ENCODE peak calls at places on chromosomes 16 and 17, in eight cellular contexts. S is neural crest cell; K is IMR-90; W is activated naive CD4-positive, alpha-beta T cell; O is naive thymus-derived CD8-positive, alpha-beta T cell; V is stimulated activated CD4-positive, alpha-beta T cell treated with anti-CD3 and anti-CD28 coated beads, Interleukin-15, amount 100 ng/mL, for 1 hour; M is aorta; X is effector memory CD8-positive, alpha-beta T cell. C is an unnamed sample.

GRCh38 chr17:31593806-31594205 is 202.3 kb downstream of the RAB11FIP4 start:
- DNase-seq in M (peak), K (peak), O (no peak), X (no peak), S (no peak), V (no peak), W (no peak), C (no peak)

GRCh38 chr17:81533713-81534141 is 5.5 kb downstream of the FSCN2 start:
- DNase-seq in S (no peak), K (no peak), M (no peak), X (no peak), W (no peak), V (no peak), O (no peak), C (no peak)

GRCh38 chr17:67648032-67648761 is 69.5 kb upstream of the NOL11 start:
- DNase-seq in O (no peak), M (no peak), X (no peak), V (no peak), S (no peak), W (no peak), K (no peak), C (no peak)

GRCh38 chr17:15287533-15288267 is 22.6 kb upstream of the PMP22 start:
- DNase-seq in S (no peak), M (no peak), X (no peak), K (peak), O (no peak), V (no peak), W (no peak), C (no peak)

GRCh38 chr17:3935140-3935542 is 18.9 kb upstream of the P2RX1 start:
- DNase-seq in X (no peak), K (peak), S (peak), O (no peak), V (no peak), M (peak), W (no peak), C (peak)

GRCh38 chr17:78276499-78276898 is 45.1 kb downstream of the TMEM235 start:
- DNase-seq in K (no peak), V (no peak), W (no peak), S (no peak), X (no peak), M (no peak), O (no peak), C (no peak)

GRCh38 chr17:82596837-82597672 is 51.2 kb downstream of the WDR45B start:
- DNase-seq in X (no peak), S (no peak), M (no peak), W (no peak), K (no peak), O (no peak), V (no peak), C (no peak)

GRCh38 chr17:50932584-50932901 is 66.4 kb upstream of the TOB1 start:
- DNase-seq in M (no peak), V (no peak), W (no peak), X (no peak), K (no peak), S (no peak), O (no peak), C (no peak)

GRCh38 chr17:41308251-41308917 is 725 bp downstream of the KRTAP16-1 start:
- DNase-seq in K (no peak), O (peak), X (peak), W (no peak), S (no peak), V (peak), M (peak), C (no peak)

GRCh38 chr16:75204410-75204758 is 2.6 kb downstream of the CTRB2 start:
- DNase-seq in X (no peak), S (no peak), V (no peak), O (no peak), W (no peak), K (no peak), M (no peak), C (no peak)

GRCh38 chr17:38967290-38967738 is at the start of gene FBXO47:
- DNase-seq in M (peak), X (peak), O (peak), K (peak), V (peak), W (peak), S (peak), C (peak)

GRCh38 chr17:79132271-79133064 is 57.8 kb downstream of the ENGASE start:
- DNase-seq in V (no peak), X (no peak), K (no peak), W (no peak), M (no peak), S (no peak), O (no peak), C (no peak)

GRCh38 chr17:40069751-40070643 is 7.2 kb downstream of the THRA start:
- DNase-seq in K (peak), V (no peak), X (peak), S (no peak), M (no peak), W (no peak), O (peak), C (no peak)

GRCh38 chr16:81514041-81514559 is 69.5 kb downstream of the CMIP start:
- DNase-seq in W (no peak), O (no peak), X (no peak), K (no peak), M (peak), S (no peak), V (no peak), C (no peak)

GRCh38 chr16:1280783-1281182 is 24.9 kb downstream of the TPSD1 start:
- DNase-seq in O (no peak), M (no peak), W (no peak), S (no peak), V (no peak), K (no peak), X (no peak), C (no peak)

GRCh38 chr17:80694085-80694991 is 149.7 kb downstream of the RPTOR start:
- DNase-seq in W (no peak), K (no peak), O (no peak), V (no peak), X (no peak), S (no peak), M (no peak), C (no peak)

GRCh38 chr16:30113031-30113710 is at the start of gene GDPD3:
- DNase-seq in M (no peak), S (no peak), O (no peak), K (no peak), X (no peak), W (no peak), V (no peak), C (no peak)

GRCh38 chr17:60311936-60312335 is 80.0 kb downstream of the USP32 start:
- DNase-seq in M (no peak), O (no peak), K (peak), S (no peak), W (no peak), V (no peak), X (no peak), C (no peak)

GRCh38 chr16:80824623-80825364 is 20.4 kb upstream of the CDYL2 start:
- DNase-seq in V (no peak), M (no peak), X (peak), O (peak), K (peak), W (no peak), S (peak), C (no peak)

GRCh38 chr17:31492880-31493655 is 101.6 kb downstream of the RAB11FIP4 start:
- DNase-seq in K (no peak), W (no peak), O (peak), M (peak), V (no peak), X (no peak), S (no peak), C (no peak)

GRCh38 chr17:21373034-21373433 is 3.1 kb upstream of the KCNJ12 start:
- DNase-seq in V (no peak), W (no peak), X (no peak), M (no peak), K (no peak), S (no peak), O (no peak), C (no peak)

GRCh38 chr16:52405441-52405840 is 141.5 kb downstream of the TOX3 start:
- DNase-seq in V (no peak), K (no peak), S (no peak), M (no peak), X (no peak), W (no peak), O (no peak), C (no peak)

GRCh38 chr16:30775131-30775380 is 11.9 kb downstream of the ZNF629 start:
- DNase-seq in M (no peak), X (no peak), W (no peak), O (no peak), V (no peak), S (no peak), K (no peak), C (no peak)

GRCh38 chr17:2975469-2975958 is 87.9 kb downstream of the OR1D5 start:
- DNase-seq in K (no peak), O (no peak), V (no peak), W (no peak), S (no peak), M (no peak), X (no peak), C (no peak)

C was measured in progenitor cell of endocrine pancreas.